ENCODE peak calls at places on chromosomes 12 and 14, in six cellular contexts. M is upper lobe of right lung; J is activated CD4-positive, alpha-beta T cell treated with anti-CD3 and anti-CD28 coated beads, Interleukin-2, amount 50 U/mL, for 1 hour; N is amygdala; E is central memory CD4-positive, alpha-beta T cell; S is astrocyte of the spinal cord. P is an unnamed sample.

GRCh38 chr12:58341791-58342190 is 400.4 kb downstream of the ATP23 start:
- DNase-seq in J (no peak), E (no peak), N (no peak), M (no peak), S (peak), P (no peak)

GRCh38 chr12:104522985-104523719 is 66.4 kb downstream of the CHST11 start:
- DNase-seq in E (peak), N (no peak), M (no peak), S (no peak), J (no peak), P (no peak)

GRCh38 chr12:55034218-55034617 is 14.4 kb downstream of the NEUROD4 start:
- DNase-seq in S (no peak), N (peak), J (no peak), E (no peak), M (no peak), P (peak)

GRCh38 chr14:105023791-105024480 is 3.1 kb upstream of the CDCA4 start:
- DNase-seq in M (no peak), N (no peak), S (peak), E (no peak), J (no peak), P (no peak)

GRCh38 chr14:93031505-93032300 is 84.0 kb downstream of the ITPK1 start:
- DNase-seq in J (no peak), E (no peak), M (no peak), S (no peak), N (no peak), P (no peak)

GRCh38 chr14:94115068-94115591 is 4.6 kb downstream of the IFI27 start:
- DNase-seq in S (no peak), J (no peak), E (no peak), M (no peak), N (peak), P (no peak)

GRCh38 chr14:86533834-86534233 is 1003.9 kb downstream of the FLRT2 start:
- DNase-seq in E (no peak), S (no peak), N (no peak), J (no peak), M (no peak), P (no peak)

GRCh38 chr12:62128186-62128965 is 131.8 kb upstream of the USP15 start:
- DNase-seq in S (no peak), J (no peak), M (no peak), N (no peak), E (no peak), P (no peak)

GRCh38 chr12:106020736-106021135 is 118.0 kb downstream of the NUAK1 start:
- DNase-seq in E (no peak), S (no peak), N (no peak), M (no peak), J (no peak), P (no peak)

GRCh38 chr14:91396959-91397815 is 20.4 kb downstream of the CCDC88C start:
- DNase-seq in N (no peak), S (no peak), E (peak), M (no peak), J (peak), P (no peak)

GRCh38 chr12:5562581-5562980 is 130.7 kb downstream of the NTF3 start:
- DNase-seq in J (no peak), M (no peak), N (no peak), S (no peak), E (no peak), P (peak)

GRCh38 chr14:100879782-100880181 is 23.7 kb downstream of the RTL1 start:
- DNase-seq in E (no peak), M (no peak), J (no peak), N (no peak), S (no peak), P (no peak)

GRCh38 chr12:53748072-53748840 is 3.5 kb downstream of the CISTR start:
- DNase-seq in N (peak), S (no peak), M (no peak), J (no peak), E (no peak), P (no peak)

GRCh38 chr12:9661720-9662119 is 7.8 kb upstream of the CLEC2D start:
- DNase-seq in J (no peak), S (no peak), M (no peak), N (no peak), E (no peak), P (no peak)

GRCh38 chr14:64465856-64466554 is 706 bp downstream of the AKAP5 start:
- DNase-seq in M (no peak), N (peak), E (no peak), J (no peak), S (peak), P (peak)

GRCh38 chr14:100428727-100429126 is 105.6 kb downstream of the SLC25A47 start:
- DNase-seq in S (peak), J (no peak), E (no peak), M (no peak), N (no peak), P (no peak)

GRCh38 chr12:127170271-127171180 is 1096.4 kb upstream of the TMEM132C start:
- DNase-seq in J (no peak), M (no peak), S (no peak), E (no peak), N (no peak), P (peak)

GRCh38 chr14:24334431-24335271 is at the start of gene ADCY4:
- DNase-seq in E (no peak), M (no peak), J (peak), N (no peak), S (no peak), P (no peak)

GRCh38 chr14:71289536-71289935 is 382.3 kb downstream of the PCNX1 start:
- DNase-seq in M (no peak), S (no peak), E (peak), J (no peak), N (no peak), P (peak)

GRCh38 chr12:45517360-45517759 is 212.1 kb upstream of the ARID2 start:
- DNase-seq in M (no peak), N (no peak), E (no peak), J (no peak), S (no peak), P (no peak)

P was measured in islet precursor cell.